ENCODE peak calls at places on chromosomes 4 and X, in seven cellular contexts. T is K562, W is A549, K is H1, O is GM12878, F is IMR-90, U is HepG2. S is an unnamed sample.

GRCh38 chrX:41333744-41333993 is 293 bp upstream of the DDX3X start:
- DNase-seq in O (peak; percentile 91), K (no peak), U (peak; percentile 75), W (peak; percentile 64), T (peak; percentile 87), F (peak; percentile 90), S (peak; percentile 81)

GRCh38 chrX:19708683-19709082 is 178.7 kb downstream of the SH3KBP1 start:
- DNase-seq in O (no peak), W (no peak), K (no peak), T (no peak), U (no peak), F (no peak), S (no peak)

GRCh38 chrX:70132877-70133302 is 357 bp upstream of the IGBP1 start:
- DNase-seq in O (no peak), U (no peak), T (no peak), F (peak; percentile 3), W (no peak), K (no peak), S (no peak)

GRCh38 chrX:15714529-15714928 is 23.5 kb upstream of the CA5B start:
- DNase-seq in W (no peak), O (no peak), U (no peak), K (no peak), F (no peak), T (no peak), S (no peak)

GRCh38 chrX:16552546-16552945 is 97.4 kb upstream of the S100G start:
- DNase-seq in U (no peak), K (no peak), W (no peak), O (no peak), F (peak; percentile 56), T (no peak), S (no peak)

GRCh38 chr4:9988349-9988748 is 32.9 kb downstream of the SLC2A9 start:
- DNase-seq in T (no peak), U (no peak), F (no peak), O (no peak), W (no peak), K (no peak), S (no peak)

GRCh38 chr4:137343221-137343620 is 189.1 kb downstream of the PCDH18 start:
- DNase-seq in U (no peak), F (peak; percentile 66), K (no peak), T (no peak), O (no peak), W (no peak), S (no peak)

GRCh38 chr4:34512631-34513030 is 1731.7 kb downstream of the ARAP2 start:
- DNase-seq in T (no peak), F (no peak), W (no peak), O (no peak), U (no peak), K (no peak), S (no peak)

GRCh38 chrX:52576474-52576873 is 59.6 kb upstream of the XAGE1B start:
- DNase-seq in T (no peak), W (no peak), U (no peak), F (no peak), K (no peak), O (no peak), S (no peak)

GRCh38 chrX:69285881-69286545 is 120.8 kb upstream of the PJA1 start:
- DNase-seq in O (no peak), K (peak; percentile 81), W (peak; percentile 67), U (no peak), F (no peak), T (peak; percentile 53), S (peak; percentile 0)

GRCh38 chr4:166816901-166817300 is 417.4 kb downstream of the SPOCK3 start:
- DNase-seq in W (no peak), T (no peak), K (no peak), U (no peak), F (no peak), O (no peak), S (peak; percentile 26)

GRCh38 chrX:71976753-71977152 is 66.1 kb downstream of the NHSL2 start:
- DNase-seq in U (no peak), O (no peak), T (no peak), W (no peak), F (no peak), K (no peak), S (no peak)

GRCh38 chr4:84866295-84866694 is 100.2 kb downstream of the WDFY3 start:
- DNase-seq in O (no peak), W (no peak), T (no peak), K (no peak), F (no peak), U (no peak), S (no peak)

GRCh38 chr4:87077834-87078585 is 142.4 kb downstream of the KLHL8 start:
- DNase-seq in T (no peak), K (no peak), O (no peak), F (no peak), W (no peak), U (no peak), S (no peak)

GRCh38 chr4:604131-604530 is 21.2 kb upstream of the PDE6B start:
- DNase-seq in W (no peak), O (no peak), T (no peak), U (no peak), K (no peak), F (no peak), S (no peak)

GRCh38 chr4:1133033-1133432 is 19.7 kb upstream of the RNF212 start:
- DNase-seq in F (no peak), K (no peak), T (no peak), W (no peak), U (no peak), O (no peak), S (no peak)

GRCh38 chrX:82589410-82589809 is 918.7 kb upstream of the POU3F4 start:
- DNase-seq in K (no peak), F (no peak), O (no peak), T (no peak), U (no peak), W (peak; percentile 1), S (peak; percentile 6)

GRCh38 chrX:113287761-113288160 is 447.1 kb upstream of the AMOT start:
- DNase-seq in W (no peak), K (no peak), F (no peak), T (no peak), O (no peak), U (no peak), S (no peak)

GRCh38 chr4:147761218-147761883 is 29.5 kb downstream of the ARHGAP10 start:
- DNase-seq in K (no peak), F (no peak), W (no peak), T (no peak), U (no peak), O (no peak), S (no peak)

GRCh38 chr4:81776794-81777193 is 305.1 kb upstream of the RASGEF1B start:
- DNase-seq in W (no peak), O (no peak), F (no peak), U (no peak), T (no peak), K (no peak), S (no peak)
- TF ChIP-seq CEBPB in W (no peak), O (no peak), F (no peak), U (no peak), T (no peak), K (no peak), S (no peak)

GRCh38 chr4:176939445-176939844 is 146.7 kb upstream of the VEGFC start:
- DNase-seq in W (no peak), T (no peak), F (peak; percentile 81), O (no peak), U (no peak), K (no peak), S (no peak)

GRCh38 chr4:176949022-176949421 is 156.3 kb upstream of the VEGFC start:
- DNase-seq in U (no peak), W (no peak), K (no peak), T (no peak), F (peak; percentile 94), O (no peak), S (no peak)

DNA sequence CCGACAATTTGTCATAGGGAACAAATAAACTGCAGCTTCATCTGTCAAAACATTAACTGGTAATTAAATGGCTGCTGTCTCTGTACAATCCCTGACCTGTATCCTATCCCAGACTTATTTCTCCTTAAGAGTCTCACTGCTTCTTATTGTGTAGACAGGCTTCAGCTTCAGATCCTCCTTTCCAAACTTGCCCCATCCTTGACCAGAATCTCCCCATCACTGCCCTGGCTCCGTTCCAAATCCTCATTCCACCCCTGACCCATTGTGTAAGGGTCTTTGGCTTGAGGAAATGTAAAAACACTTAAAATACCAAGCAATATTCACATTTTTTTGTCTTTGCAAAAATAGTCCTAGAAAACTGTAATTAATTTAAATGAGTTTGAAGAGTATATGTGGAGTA is 152.6 kb upstream of the VEGFC start:
- DNase-seq in F (no peak), T (no peak), U (no peak), O (no peak), W (no peak), K (no peak), S (no peak)
- TF ChIP-seq CEBPB in F (no peak), T (no peak), U (no peak), O (no peak), W (no peak), K (no peak), S (no peak)

GRCh38 chrX:150982235-150982785 is 825 bp upstream of the HMGB3 start:
- DNase-seq in W (no peak), F (no peak), O (no peak), K (no peak), U (no peak), T (no peak), S (no peak)
- TF ChIP-seq CEBPB in W (no peak), F (no peak), O (no peak), K (no peak), U (no peak), T (no peak), S (no peak)

DNA sequence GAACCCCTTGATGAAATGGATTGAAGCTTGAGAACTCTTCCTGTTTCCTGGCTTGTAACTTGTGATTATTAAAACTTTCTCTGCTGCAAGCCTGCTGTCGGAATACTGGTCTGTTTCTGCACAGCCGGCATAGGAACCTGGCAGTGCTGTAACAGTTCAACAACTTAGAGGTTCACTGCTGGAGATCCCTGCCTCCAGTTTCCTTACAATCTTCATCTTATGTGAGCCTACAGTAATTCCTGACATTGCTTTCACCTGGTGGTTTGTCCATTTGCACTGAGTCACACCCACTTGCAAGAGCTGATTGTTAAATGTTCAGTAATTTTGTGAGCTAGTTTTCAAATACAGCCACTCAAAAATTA is 1.3 kb upstream of the SEPSECS start:
- DNase-seq in T (peak; percentile 30), U (no peak), F (no peak), K (no peak), O (no peak), W (no peak), S (no peak)
- TF ChIP-seq CEBPB in T (no peak), U (no peak), F (no peak), K (no peak), O (no peak), W (no peak), S (no peak)

GRCh38 chrX:118325453-118325852 is 20.5 kb upstream of the WDR44 start:
- DNase-seq in T (peak; percentile 29), W (no peak), F (no peak), O (no peak), U (no peak), K (no peak), S (no peak)
- TF ChIP-seq CEBPB in T (no peak), W (no peak), F (no peak), O (no peak), U (no peak), K (no peak), S (no peak)

GRCh38 chr4:40418430-40419230 is 83.5 kb downstream of the CHRNA9 start:
- DNase-seq in U (peak; percentile 96), O (no peak), T (no peak), F (no peak), K (no peak), W (peak; percentile 44), S (no peak)
- TF ChIP-seq CEBPB in U (no peak), O (no peak), T (no peak), F (no peak), K (no peak), W (no peak), S (no peak)

S was measured in HCT116.